ENCODE peak calls at places on chromosomes 1 and 21, in five cellular contexts. G, H, T, C and V are unnamed samples. For H3K4me1 and H3K27me3, the result is how much of the 10 kb centered on the place peaks cover.

GRCh38 chr1:22273686-22274681 is 131.1 kb upstream of the WNT4 start:
- DNase-seq in H (no peak), T (no peak), C (no peak), G (no peak), V (no peak)

GRCh38 chr1:116572771-116573170 is 1.9 kb upstream of the CD58 start:
- DNase-seq in H (no peak), T (no peak), G (no peak), C (no peak), V (no peak)

GRCh38 chr1:91501527-91501859 is 842 bp downstream of the CDC7 start:
- DNase-seq in C (no peak), G (no peak), H (peak), T (no peak), V (no peak)

GRCh38 chr21:42655797-42656770 is 2.7 kb downstream of the PDE9A start:
- DNase-seq in G (peak), H (peak), C (no peak), T (peak), V (no peak)

GRCh38 chr1:42926870-42927242 is 31.8 kb downstream of the SLC2A1 start:
- DNase-seq in H (no peak), C (no peak), T (no peak), G (no peak), V (no peak)

GRCh38 chr1:20402585-20403422 is 83.2 kb downstream of the CAMK2N1 start:
- DNase-seq in H (no peak), C (no peak), G (no peak), T (no peak), V (no peak)

GRCh38 chr1:239218296-239218695 is 168.1 kb upstream of the CHRM3 start:
- DNase-seq in H (no peak), G (no peak), C (no peak), T (no peak), V (no peak)

GRCh38 chr1:234975941-234976871 is 152.4 kb downstream of the TOMM20 start:
- DNase-seq in H (no peak), G (no peak), C (no peak), T (no peak), V (no peak)

GRCh38 chr1:98049370-98050115 is 128.7 kb upstream of the DPYD start:
- DNase-seq in T (no peak), C (no peak), G (no peak), H (peak), V (no peak)

GRCh38 chr21:31340942-31341487 is 3.0 kb downstream of the TIAM1 start:
- DNase-seq in H (no peak), C (no peak), G (no peak), T (no peak), V (no peak)

GRCh38 chr1:95029532-95029931 is 43.2 kb downstream of the ALG14 start:
- DNase-seq in H (no peak), T (no peak), G (no peak), C (no peak), V (no peak)

GRCh38 chr1:12315126-12315525 is 85.3 kb downstream of the VPS13D start:
- DNase-seq in T (no peak), G (no peak), C (no peak), H (no peak), V (no peak)

GRCh38 chr21:26756491-26757159 is 88.6 kb downstream of the ADAMTS1 start:
- DNase-seq in G (no peak), H (no peak), T (no peak), C (no peak), V (no peak)

GRCh38 chr1:181726608-181727007 is 243.3 kb downstream of the CACNA1E start:
- DNase-seq in H (no peak), T (no peak), C (no peak), G (no peak), V (no peak)

GRCh38 chr1:58447047-58447446 is 99.5 kb downstream of the OMA1 start:
- DNase-seq in H (no peak), G (no peak), C (no peak), T (no peak), V (no peak)

GRCh38 chr1:228282329-228283042 is 74.6 kb downstream of the OBSCN start:
- DNase-seq in G (no peak), C (peak), T (no peak), H (no peak), V (no peak)

GRCh38 chr1:183676515-183677189 is 23.5 kb upstream of the APOBEC4 start:
- DNase-seq in C (no peak), T (no peak), H (no peak), G (no peak), V (no peak)

GRCh38 chr21:34881421-34881820 is 167.7 kb downstream of the RUNX1 start:
- DNase-seq in H (no peak), C (no peak), G (no peak), T (no peak), V (no peak)

GRCh38 chr1:47842228-47842627 is 155.0 kb downstream of the TRABD2B start:
- DNase-seq in T (no peak), G (no peak), H (no peak), C (peak), V (no peak)

GRCh38 chr21:43280949-43281633 is 112.3 kb downstream of the CRYAA start:
- DNase-seq in H (no peak), T (no peak), G (no peak), C (no peak), V (no peak)

GRCh38 chr1:212186427-212187207 is 98.6 kb upstream of the PPP2R5A start:
- DNase-seq in G (no peak), T (no peak), C (no peak), H (no peak), V (no peak)

GRCh38 chr1:34842952-34843371 is 16.6 kb downstream of the SMIM12 start:
- DNase-seq in T (no peak), H (no peak), C (no peak), G (no peak), V (no peak)

GRCh38 chr1:85464497-85465098 is 361 bp downstream of the DDAH1 start:
- DNase-seq in H (peak), G (peak), C (peak), T (peak), V (no peak)

GRCh38 chr1:24503003-24503751 is 541 bp downstream of the RCAN3 start:
- DNase-seq in G (peak), H (peak), C (no peak), T (peak), V (peak)

GRCh38 chr1:160645386-160646063 is 1.3 kb downstream of the SLAMF1 start:
- DNase-seq in H (no peak), T (no peak), G (no peak), C (no peak), V (no peak)
- H3K4me1 ChIP-seq in H (under half), T (under half), G (under half), C (under half), V (half or more)

GRCh38 chr1:170707959-170708666 is 44.2 kb downstream of the PRRX1 start:
- DNase-seq in H (no peak), C (no peak), T (no peak), G (no peak), V (no peak)
- H3K4me3 ChIP-seq in H (no peak), C (no peak), T (no peak), G (no peak), V (no peak)

GRCh38 chr1:152107984-152108898 is 7.0 kb downstream of the TCHH start:
- DNase-seq in G (no peak), C (no peak), H (peak), T (no peak), V (no peak)
- H3K27me3 ChIP-seq in G (under half), C (half or more), H (half or more), T (half or more), V (under half)

DNA sequence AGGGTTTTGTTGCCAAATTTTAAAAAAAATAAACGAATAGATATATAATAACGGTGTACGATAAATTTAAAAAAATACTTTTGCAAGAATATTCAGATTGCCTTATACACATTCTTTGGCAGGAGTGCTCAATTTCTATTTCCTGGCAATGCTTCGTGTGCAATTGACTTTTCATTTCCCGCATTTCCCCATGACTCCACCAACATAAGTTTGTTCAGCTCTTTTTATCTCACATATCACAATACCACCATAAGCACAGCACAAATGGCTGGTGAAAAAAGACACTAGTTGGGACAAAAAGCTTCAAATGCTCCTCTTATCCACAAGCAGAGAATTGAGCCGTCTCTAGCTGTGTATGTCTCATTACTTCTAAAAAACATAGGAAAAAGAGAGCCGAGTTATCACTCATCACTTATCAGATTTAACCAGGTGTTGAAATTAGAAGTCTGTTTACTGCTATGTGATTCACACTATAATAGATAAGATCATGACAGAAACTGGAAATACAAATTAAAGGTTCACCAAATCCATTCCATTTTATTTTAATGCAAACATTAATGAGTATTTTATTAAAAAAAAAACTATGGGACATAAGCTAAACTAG is 28.9 kb upstream of the RGS1 start:
- DNase-seq in G (no peak), H (no peak), T (no peak), C (no peak), V (no peak)
- H3K4me1 ChIP-seq in G (under half), H (under half), T (under half), C (under half), V (under half)

GRCh38 chr1:152109998-152110294 is 5.3 kb downstream of the TCHH start:
- DNase-seq in C (no peak), G (no peak), H (peak), T (no peak), V (no peak)
- H3K4me3 ChIP-seq in C (peak), G (no peak), H (peak), T (no peak), V (peak)

DNA sequence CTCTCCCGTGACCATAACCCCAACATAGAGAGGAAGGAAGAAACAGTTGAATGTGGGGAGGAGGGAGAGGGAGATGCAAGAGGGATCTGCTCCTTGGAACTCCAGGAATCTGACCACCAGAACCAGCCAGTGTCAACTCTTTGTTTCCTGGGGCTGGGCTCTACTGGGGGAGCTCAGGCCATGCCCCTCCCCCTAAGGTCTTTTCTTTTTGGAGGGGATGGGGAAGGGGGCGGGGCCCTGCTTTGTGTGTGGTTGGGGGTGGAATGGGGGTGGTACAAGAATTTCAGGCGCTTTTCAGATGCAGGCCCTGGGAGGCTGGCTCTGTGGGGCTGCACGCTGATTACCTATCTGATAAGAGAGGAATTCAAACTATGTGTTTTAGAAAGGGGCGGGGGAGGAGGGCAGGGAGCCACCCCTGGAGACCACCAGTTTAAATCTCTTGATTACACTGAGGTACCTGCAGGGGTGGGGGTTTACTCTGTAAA is 8.3 kb downstream of the LIN28A start:
- DNase-seq in H (peak), G (no peak), C (no peak), T (peak), V (no peak)
- H3K27me3 ChIP-seq in H (under half), G (under half), C (under half), T (under half), V (under half)

GRCh38 chr1:54380285-54380882 is 25.8 kb downstream of the SSBP3 start:
- DNase-seq in H (no peak), C (no peak), G (no peak), T (no peak), V (no peak)
- H3K4me1 ChIP-seq in H (half or more), C (half or more), G (under half), T (under half), V (half or more)

DNA sequence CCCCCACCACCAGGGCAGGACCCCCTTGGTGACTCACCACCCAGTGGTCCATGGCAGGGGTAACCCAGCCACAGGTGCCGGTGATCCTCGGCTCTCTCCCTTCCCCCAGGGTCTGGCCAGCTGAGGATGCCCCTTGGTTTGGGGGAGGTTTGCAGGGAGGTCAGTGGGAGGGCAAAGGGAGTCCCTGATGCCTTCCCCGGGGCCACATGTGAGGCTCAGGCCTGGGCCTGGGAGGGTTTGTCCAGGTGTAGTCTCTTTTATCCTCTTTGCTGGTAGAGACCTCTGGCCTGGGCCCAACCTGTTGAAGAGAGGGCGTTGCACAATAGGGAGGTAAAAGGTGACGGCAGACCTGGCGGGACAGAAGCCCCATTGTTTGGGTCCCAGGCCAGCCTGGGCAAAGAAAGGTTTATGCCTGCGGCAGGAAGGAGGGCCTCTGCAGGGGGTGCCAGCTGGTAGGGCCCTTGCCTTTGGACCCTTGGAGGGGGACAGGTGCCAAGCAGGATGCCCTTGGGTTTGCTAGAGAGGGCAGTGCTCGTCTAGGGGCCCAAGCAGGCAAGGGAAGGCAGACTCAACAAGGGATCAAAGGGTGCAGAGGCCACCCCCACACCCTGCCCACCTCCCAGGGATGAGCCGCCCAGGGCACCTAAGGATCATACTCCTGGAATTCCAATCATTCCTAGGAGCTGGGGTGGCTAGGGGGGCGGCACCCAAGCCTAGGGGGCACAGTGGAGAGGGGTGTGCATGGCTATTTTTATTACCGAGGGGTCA is 758 bp upstream of the TINAGL1 start:
- DNase-seq in C (no peak), G (peak), H (peak), T (no peak), V (no peak)
- H3K4me3 ChIP-seq in C (peak), G (no peak), H (peak), T (no peak), V (no peak)

GRCh38 chr1:108044318-108044717 is 79.3 kb upstream of the VAV3 start:
- DNase-seq in G (no peak), T (no peak), H (no peak), C (no peak), V (no peak)

GRCh38 chr1:108045370-108045950 is 80.5 kb upstream of the VAV3 start:
- DNase-seq in T (no peak), H (no peak), C (no peak), G (no peak), V (no peak)

GRCh38 chr1:108046021-108046420 is 81.0 kb upstream of the VAV3 start:
- DNase-seq in C (no peak), H (no peak), T (no peak), G (no peak), V (no peak)

GRCh38 chr1:108041360-108042143 is 76.6 kb upstream of the VAV3 start:
- DNase-seq in G (peak), T (no peak), C (no peak), H (no peak), V (no peak)

GRCh38 chr1:108043712-108044111 is 78.7 kb upstream of the VAV3 start:
- DNase-seq in T (no peak), G (no peak), C (no peak), H (no peak), V (no peak)
- H3K27me3 ChIP-seq in T (under half), G (under half), C (under half), H (under half), V (under half)

GRCh38 chr1:221100196-221100950 is 221.1 kb downstream of the HLX start:
- DNase-seq in H (no peak), G (no peak), T (no peak), C (no peak), V (no peak)
- H3K4me1 ChIP-seq in H (under half), G (under half), T (under half), C (under half), V (under half)